ENCODE peak calls at places on chromosomes 7 and 10, in four cellular contexts. W is tibial nerve, H is gastrocnemius medialis, Q is IMR-90. R is an unnamed sample.

GRCh38 chr10:110497438-110498086 is at the start of gene DUSP5:
- DNase-seq in H (peak; percentile 87), W (peak; percentile 93), Q (peak; percentile 92), R (peak; percentile 96)

GRCh38 chr7:70178206-70178605 is 579.9 kb downstream of the AUTS2 start:
- DNase-seq in Q (no peak), W (no peak), H (no peak), R (no peak)

GRCh38 chr7:98162758-98163157 is 48.5 kb upstream of the BHLHA15 start:
- DNase-seq in W (no peak), Q (no peak), H (no peak), R (no peak)

GRCh38 chr7:25860206-25860881 is 291.7 kb upstream of the NFE2L3 start:
- DNase-seq in H (no peak), W (no peak), Q (peak; percentile 24), R (no peak)

GRCh38 chr7:157622000-157622399 is 285.2 kb downstream of the DNAJB6 start:
- DNase-seq in W (no peak), H (no peak), Q (no peak), R (no peak)

GRCh38 chr7:151381083-151381332 is 28.8 kb downstream of the WDR86 start:
- DNase-seq in H (no peak), Q (no peak), W (no peak), R (no peak)

GRCh38 chr7:71106226-71106625 is 25.7 kb upstream of the GALNT17 start:
- DNase-seq in H (no peak), Q (no peak), W (no peak), R (no peak)

GRCh38 chr10:96986200-96986856 is 154.2 kb downstream of the LCOR start:
- DNase-seq in Q (no peak), W (no peak), H (no peak), R (no peak)

GRCh38 chr7:29131678-29132077 is 14.7 kb downstream of the CPVL start:
- DNase-seq in H (no peak), Q (no peak), W (no peak), R (no peak)

GRCh38 chr10:122239578-122240257 is 31.4 kb upstream of the BTBD16 start:
- DNase-seq in W (peak; percentile 28), H (no peak), Q (peak; percentile 54), R (no peak)

GRCh38 chr7:43873300-43873699 is 4.0 kb upstream of the MRPS24 start:
- DNase-seq in H (peak; percentile 78), Q (peak; percentile 87), W (peak; percentile 40), R (no peak)

GRCh38 chr7:114663502-114663901 is 248.9 kb downstream of the FOXP2 start:
- DNase-seq in H (no peak), Q (peak; percentile 34), W (no peak), R (no peak)

GRCh38 chr7:130913721-130914588 is 179.9 kb upstream of the KLF14 start:
- DNase-seq in H (no peak), W (no peak), Q (no peak), R (no peak)

GRCh38 chr10:127216786-127217185 is 20.4 kb upstream of the INSYN2A start:
- DNase-seq in W (no peak), Q (peak; percentile 28), H (no peak), R (no peak)

GRCh38 chr7:78127009-78127408 is 328.4 kb downstream of the PHTF2 start:
- DNase-seq in W (no peak), Q (no peak), H (no peak), R (no peak)

GRCh38 chr10:117830832-117831231 is 215.9 kb downstream of the RAB11FIP2 start:
- DNase-seq in W (no peak), Q (no peak), H (no peak), R (no peak)

GRCh38 chr10:129048513-129048912 is 418.5 kb upstream of the MGMT start:
- DNase-seq in H (no peak), W (no peak), Q (no peak), R (no peak)

GRCh38 chr7:142867398-142868187 is 12.7 kb downstream of the EPHB6 start:
- DNase-seq in H (no peak), W (no peak), Q (no peak), R (no peak)

GRCh38 chr7:142867097-142867378 is 12.2 kb downstream of the EPHB6 start:
- DNase-seq in Q (no peak), H (no peak), W (no peak), R (no peak)

GRCh38 chr7:142864980-142865747 is 10.3 kb downstream of the EPHB6 start:
- DNase-seq in H (no peak), Q (no peak), W (no peak), R (no peak)

GRCh38 chr7:142865766-142866165 is 10.9 kb downstream of the EPHB6 start:
- DNase-seq in W (no peak), H (no peak), Q (no peak), R (no peak)

GRCh38 chr7:142866361-142867096 is 11.7 kb downstream of the EPHB6 start:
- DNase-seq in H (no peak), W (no peak), Q (no peak), R (no peak)
- TF ChIP-seq CTCF in H (no peak), W (peak; percentile 37), Q (peak; percentile 38), R (peak; percentile 62)

GRCh38 chr10:13787015-13787421 is 200.3 kb downstream of the PRPF18 start:
- DNase-seq in H (no peak), W (no peak), Q (peak; percentile 37), R (peak; percentile 44)
- TF ChIP-seq POLR2A in H (no peak), W (no peak), Q (no peak), R (no peak)

GRCh38 chr7:131950758-131951157 is 394.3 kb upstream of the PODXL start:
- DNase-seq in W (no peak), Q (no peak), H (no peak), R (no peak)

GRCh38 chr7:131948434-131949053 is 392.1 kb upstream of the PODXL start:
- DNase-seq in Q (no peak), W (peak; percentile 16), H (peak; percentile 40), R (no peak)

GRCh38 chr7:131949659-131950058 is 393.2 kb upstream of the PODXL start:
- DNase-seq in W (no peak), Q (no peak), H (no peak), R (no peak)

GRCh38 chr7:131956864-131957263 is 400.4 kb upstream of the PODXL start:
- DNase-seq in Q (no peak), H (no peak), W (no peak), R (no peak)

GRCh38 chr7:131952365-131952764 is 395.9 kb upstream of the PODXL start:
- DNase-seq in Q (no peak), W (no peak), H (no peak), R (no peak)
- H3K27ac ChIP-seq in Q (no peak overlapping the region), W (no peak overlapping the region), H (no peak overlapping the region), R (no peak overlapping the region)

DNA sequence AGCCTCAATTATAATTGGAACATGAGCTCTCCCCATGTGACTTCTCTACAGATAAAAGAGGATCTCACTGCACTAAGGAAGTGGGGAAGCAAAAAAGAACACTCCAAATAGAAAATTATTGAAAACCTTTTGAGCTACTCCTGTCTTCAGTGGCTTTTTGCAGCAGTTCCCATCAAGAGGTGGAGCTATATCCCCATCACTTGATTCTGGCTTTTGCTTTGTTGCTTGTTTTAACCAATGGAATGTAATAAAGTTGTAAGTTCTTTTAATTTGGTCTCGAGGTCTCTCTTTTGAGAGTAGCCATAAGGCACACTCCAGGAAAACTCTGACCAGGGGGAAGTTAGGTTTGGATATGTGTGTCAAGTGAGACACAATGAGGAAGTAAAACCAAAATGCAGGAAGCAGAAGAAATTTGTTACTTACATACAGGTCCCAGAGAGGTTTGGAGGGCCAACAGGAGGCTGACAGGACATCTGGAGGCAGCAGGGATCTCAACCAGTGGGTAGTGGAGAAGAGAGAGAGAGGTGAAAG is 569.4 kb downstream of the HTR7 start:
- DNase-seq in H (no peak), Q (peak; percentile 61), W (no peak), R (no peak)
- TF ChIP-seq CTCF in H (no peak), Q (peak; percentile 69), W (no peak), R (no peak)

DNA sequence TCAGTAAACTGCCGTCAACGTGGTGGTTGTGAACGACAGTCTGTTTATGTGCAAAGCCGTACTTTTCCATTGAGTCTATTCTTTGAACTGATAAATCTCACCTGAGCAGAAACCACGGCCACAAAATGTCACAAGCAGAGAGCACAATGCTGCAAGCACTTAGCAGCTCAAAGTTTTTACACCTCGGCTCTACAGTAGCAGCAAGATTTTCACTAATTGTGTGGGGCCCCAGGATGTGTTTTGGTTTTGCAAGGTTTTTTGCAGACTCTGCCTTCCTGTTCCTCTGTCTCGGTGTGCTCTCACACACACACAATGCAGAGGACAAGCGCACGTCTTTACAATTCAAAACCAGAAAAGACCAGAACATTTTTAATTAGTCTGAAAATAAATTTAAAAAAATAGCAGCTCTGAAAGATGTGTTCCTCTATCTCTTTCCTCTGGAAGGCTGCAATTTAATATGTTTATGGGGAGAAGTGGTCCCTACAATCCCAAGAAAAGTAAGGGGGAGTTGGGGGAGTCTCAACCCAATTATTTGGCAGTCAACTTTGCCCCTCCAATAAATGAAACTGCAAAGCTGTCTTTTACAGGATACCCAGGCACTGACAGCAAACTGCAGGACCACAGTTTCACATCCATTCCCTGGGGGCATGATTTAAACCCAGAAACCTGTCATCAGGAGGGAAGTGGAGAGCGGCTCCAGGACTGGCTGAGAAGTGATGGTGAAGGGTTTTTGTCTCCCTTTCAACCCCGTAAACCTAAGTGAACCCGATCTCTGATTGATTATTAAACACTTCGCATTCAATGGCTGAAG is 73.8 kb upstream of the SFMBT2 start:
- DNase-seq in H (no peak), Q (no peak), W (no peak), R (no peak)
- TF ChIP-seq POLR2A in H (no peak), Q (no peak), W (no peak), R (no peak)

DNA sequence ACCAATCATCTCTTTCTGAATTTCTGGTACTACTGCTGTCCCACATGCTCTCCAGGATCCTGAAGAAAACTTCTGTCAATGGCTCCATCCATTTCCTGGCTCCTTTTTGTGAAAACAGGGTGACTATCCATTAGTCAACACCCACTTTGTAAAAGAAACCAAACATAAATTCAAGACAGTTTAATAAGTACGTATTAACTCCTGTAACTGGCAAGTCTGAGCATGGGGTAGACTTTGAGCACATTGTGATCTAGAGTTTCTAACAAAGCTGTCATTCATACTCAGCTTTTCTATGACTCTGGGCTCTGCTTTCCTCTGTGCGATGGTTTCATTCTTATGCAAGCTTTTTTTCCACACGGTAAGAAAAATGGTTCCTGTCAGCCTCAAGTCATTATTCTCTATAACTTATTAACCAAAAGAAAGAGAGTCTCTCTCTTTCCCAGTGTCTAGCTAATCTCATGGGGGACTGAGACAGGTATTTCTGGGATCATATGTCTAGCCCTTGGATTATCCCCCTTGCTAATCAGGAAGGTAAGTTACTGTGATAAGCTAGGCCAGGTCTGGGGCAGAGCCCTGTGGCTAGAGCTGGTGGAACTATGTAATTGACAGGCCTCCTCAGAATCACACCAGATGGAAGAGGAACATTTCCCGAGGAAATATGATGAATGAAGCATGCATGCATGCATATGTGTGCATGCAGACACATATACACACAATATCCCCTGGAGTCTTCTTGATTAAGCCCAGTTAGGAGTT is 98.5 kb downstream of the GNAI1 start:
- DNase-seq in H (no peak), W (no peak), Q (no peak), R (no peak)
- H3K27ac ChIP-seq in H (no peak overlapping the region), W (no peak overlapping the region), Q (no peak overlapping the region), R (no peak overlapping the region)

GRCh38 chr7:87219545-87220025 is at the start of gene TMEM243:
- DNase-seq in W (peak; percentile 40), Q (peak; percentile 68), H (peak; percentile 48), R (peak; percentile 86)
- TF ChIP-seq CTCF in W (peak; percentile 23), Q (peak; percentile 17), H (no peak), R (no peak)

GRCh38 chr7:129169705-129170319 is 18.6 kb upstream of the SMO start:
- DNase-seq in W (no peak), H (no peak), Q (no peak), R (no peak)
- TF ChIP-seq POLR2A in W (no peak), H (no peak), Q (no peak), R (no peak)